ENCODE peak calls at places on chromosomes 6 and 20, in nine cellular contexts. One of them, this sample, is unnamed.

GRCh38 chr20:63641792-63642517 is 11.3 kb downstream of the STMN3 start:
- DNase-seq in IMR-90: peak; percentile 62
- DNase-seq in ascending aorta: peak; percentile 57
- DNase-seq in cardiac fibroblast: peak; percentile 91
- DNase-seq in adrenal gland: peak; percentile 92
- DNase-seq in psoas muscle: peak; percentile 86
- DNase-seq in foreskin fibroblast: peak; percentile 87
- DNase-seq in tibial nerve: peak; percentile 80
- DNase-seq in astrocyte of the spinal cord: peak; percentile 67
- DNase-seq in this sample: peak; percentile 93

GRCh38 chr20:39874049-39874893 is 814.8 kb downstream of the MAFB start:
- DNase-seq in IMR-90: peak; percentile 89
- DNase-seq in ascending aorta: no peak
- DNase-seq in cardiac fibroblast: peak; percentile 85
- DNase-seq in adrenal gland: peak; percentile 93
- DNase-seq in psoas muscle: peak; percentile 63
- DNase-seq in foreskin fibroblast: peak; percentile 84
- DNase-seq in tibial nerve: peak; percentile 67
- DNase-seq in astrocyte of the spinal cord: peak; percentile 83
- DNase-seq in this sample: peak; percentile 75

GRCh38 chr20:31548823-31549512 is 34.7 kb downstream of the HM13 start:
- DNase-seq in IMR-90: no peak
- DNase-seq in ascending aorta: no peak
- DNase-seq in cardiac fibroblast: no peak
- DNase-seq in adrenal gland: no peak
- DNase-seq in psoas muscle: no peak
- DNase-seq in foreskin fibroblast: peak; percentile 34
- DNase-seq in tibial nerve: no peak
- DNase-seq in astrocyte of the spinal cord: no peak
- DNase-seq in this sample: no peak

GRCh38 chr6:36160147-36160760 is 29.9 kb downstream of the MAPK13 start:
- DNase-seq in IMR-90: peak; percentile 36
- DNase-seq in ascending aorta: no peak
- DNase-seq in cardiac fibroblast: peak; percentile 52
- DNase-seq in adrenal gland: no peak
- DNase-seq in psoas muscle: no peak
- DNase-seq in foreskin fibroblast: peak; percentile 22
- DNase-seq in tibial nerve: no peak
- DNase-seq in astrocyte of the spinal cord: peak; percentile 26
- DNase-seq in this sample: no peak

GRCh38 chr6:108751851-108752732 is 96.1 kb upstream of the ARMC2 start:
- DNase-seq in IMR-90: no peak
- DNase-seq in ascending aorta: no peak
- DNase-seq in cardiac fibroblast: no peak
- DNase-seq in adrenal gland: peak; percentile 87
- DNase-seq in psoas muscle: no peak
- DNase-seq in foreskin fibroblast: no peak
- DNase-seq in tibial nerve: no peak
- DNase-seq in astrocyte of the spinal cord: no peak
- DNase-seq in this sample: no peak

GRCh38 chr20:4151991-4152695 is 136.8 kb upstream of the RNF24 start:
- DNase-seq in IMR-90: peak; percentile 78
- DNase-seq in ascending aorta: no peak
- DNase-seq in cardiac fibroblast: no peak
- DNase-seq in adrenal gland: no peak
- DNase-seq in psoas muscle: no peak
- DNase-seq in foreskin fibroblast: peak; percentile 38
- DNase-seq in tibial nerve: no peak
- DNase-seq in astrocyte of the spinal cord: peak; percentile 82
- DNase-seq in this sample: peak; percentile 27

GRCh38 chr6:89597988-89598387 is 40.6 kb downstream of the LYRM2 start:
- DNase-seq in IMR-90: no peak
- DNase-seq in ascending aorta: no peak
- DNase-seq in cardiac fibroblast: peak; percentile 49
- DNase-seq in adrenal gland: no peak
- DNase-seq in psoas muscle: no peak
- DNase-seq in foreskin fibroblast: peak; percentile 19
- DNase-seq in tibial nerve: no peak
- DNase-seq in astrocyte of the spinal cord: peak; percentile 5
- DNase-seq in this sample: peak; percentile 84

GRCh38 chr6:125821825-125822281 is 31.1 kb downstream of the NCOA7 start:
- DNase-seq in IMR-90: no peak
- DNase-seq in ascending aorta: no peak
- DNase-seq in cardiac fibroblast: peak; percentile 41
- DNase-seq in adrenal gland: no peak
- DNase-seq in psoas muscle: no peak
- DNase-seq in foreskin fibroblast: no peak
- DNase-seq in tibial nerve: no peak
- DNase-seq in astrocyte of the spinal cord: no peak
- DNase-seq in this sample: no peak

GRCh38 chr20:48157970-48158369 is 372.7 kb upstream of the SULF2 start:
- DNase-seq in IMR-90: no peak
- DNase-seq in ascending aorta: no peak
- DNase-seq in cardiac fibroblast: peak; percentile 57
- DNase-seq in adrenal gland: no peak
- DNase-seq in psoas muscle: no peak
- DNase-seq in foreskin fibroblast: no peak
- DNase-seq in tibial nerve: no peak
- DNase-seq in astrocyte of the spinal cord: no peak
- DNase-seq in this sample: peak; percentile 24

GRCh38 chr6:34696189-34696738 is 303 bp downstream of the ILRUN start:
- DNase-seq in IMR-90: peak; percentile 21
- DNase-seq in ascending aorta: no peak
- DNase-seq in cardiac fibroblast: peak; percentile 43
- DNase-seq in adrenal gland: peak; percentile 61
- DNase-seq in psoas muscle: peak; percentile 67
- DNase-seq in foreskin fibroblast: peak; percentile 69
- DNase-seq in tibial nerve: peak; percentile 18
- DNase-seq in astrocyte of the spinal cord: peak; percentile 54
- DNase-seq in this sample: peak; percentile 50

GRCh38 chr20:4227085-4227821 is 211.9 kb upstream of the RNF24 start:
- DNase-seq in IMR-90: peak; percentile 73
- DNase-seq in ascending aorta: no peak
- DNase-seq in cardiac fibroblast: peak; percentile 70
- DNase-seq in adrenal gland: no peak
- DNase-seq in psoas muscle: no peak
- DNase-seq in foreskin fibroblast: peak; percentile 84
- DNase-seq in tibial nerve: no peak
- DNase-seq in astrocyte of the spinal cord: peak; percentile 47
- DNase-seq in this sample: peak; percentile 53

GRCh38 chr20:62025394-62025793 is 40.3 kb downstream of the TAF4 start:
- DNase-seq in IMR-90: no peak
- DNase-seq in ascending aorta: no peak
- DNase-seq in cardiac fibroblast: no peak
- DNase-seq in adrenal gland: no peak
- DNase-seq in psoas muscle: no peak
- DNase-seq in foreskin fibroblast: peak; percentile 52
- DNase-seq in tibial nerve: no peak
- DNase-seq in astrocyte of the spinal cord: no peak
- DNase-seq in this sample: no peak

GRCh38 chr20:62027116-62027515 is 38.6 kb downstream of the TAF4 start:
- DNase-seq in IMR-90: peak; percentile 28
- DNase-seq in ascending aorta: no peak
- DNase-seq in cardiac fibroblast: no peak
- DNase-seq in adrenal gland: peak; percentile 30
- DNase-seq in psoas muscle: no peak
- DNase-seq in foreskin fibroblast: peak; percentile 40
- DNase-seq in tibial nerve: no peak
- DNase-seq in astrocyte of the spinal cord: no peak
- DNase-seq in this sample: no peak

GRCh38 chr20:62026564-62026856 is 39.2 kb downstream of the TAF4 start:
- DNase-seq in IMR-90: no peak
- DNase-seq in ascending aorta: no peak
- DNase-seq in cardiac fibroblast: no peak
- DNase-seq in adrenal gland: no peak
- DNase-seq in psoas muscle: no peak
- DNase-seq in foreskin fibroblast: no peak
- DNase-seq in tibial nerve: no peak
- DNase-seq in astrocyte of the spinal cord: no peak
- DNase-seq in this sample: no peak

GRCh38 chr20:62027698-62028321 is 37.9 kb downstream of the TAF4 start:
- DNase-seq in IMR-90: no peak
- DNase-seq in ascending aorta: no peak
- DNase-seq in cardiac fibroblast: no peak
- DNase-seq in adrenal gland: no peak
- DNase-seq in psoas muscle: no peak
- DNase-seq in foreskin fibroblast: no peak
- DNase-seq in tibial nerve: no peak
- DNase-seq in astrocyte of the spinal cord: no peak
- DNase-seq in this sample: no peak

DNA sequence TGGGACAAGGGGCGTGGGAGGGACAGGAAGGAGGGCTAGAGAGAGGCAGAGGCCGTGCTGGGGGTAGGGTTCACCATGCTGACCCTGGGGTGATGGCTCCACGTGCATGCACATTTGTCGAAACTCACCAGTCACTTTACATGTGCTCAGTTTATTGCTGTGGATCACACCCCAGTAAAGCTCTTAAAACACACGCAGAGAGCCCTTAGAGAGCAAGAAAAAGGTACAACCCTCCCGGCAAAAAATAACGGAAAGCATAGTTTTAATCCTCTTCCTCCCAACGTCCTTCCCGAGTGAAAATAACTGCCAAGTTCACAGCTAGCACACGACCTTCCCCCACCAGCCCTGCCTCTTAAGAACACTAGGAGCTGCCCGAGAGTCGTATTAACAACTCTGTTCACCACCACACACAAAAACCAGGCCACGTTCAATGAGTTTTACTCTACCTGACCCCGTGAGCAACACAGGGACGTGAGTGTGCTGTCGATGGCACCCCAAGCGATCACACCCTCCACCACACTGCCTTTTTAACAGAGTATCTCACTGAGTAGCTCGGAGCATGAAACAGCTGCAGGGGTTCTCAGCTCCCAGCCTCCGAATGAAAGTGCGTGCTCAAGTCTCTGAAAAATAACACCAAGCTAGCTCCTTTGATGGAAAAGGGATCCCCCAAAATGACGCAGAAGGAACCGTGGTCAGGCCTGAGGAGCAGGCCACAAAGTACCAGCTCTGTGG is 39.7 kb downstream of the TAF4 start:
- DNase-seq in IMR-90: peak; percentile 74
- DNase-seq in ascending aorta: no peak
- DNase-seq in cardiac fibroblast: peak; percentile 88
- DNase-seq in adrenal gland: peak; percentile 64
- DNase-seq in psoas muscle: no peak
- DNase-seq in foreskin fibroblast: peak; percentile 89
- DNase-seq in tibial nerve: no peak
- DNase-seq in astrocyte of the spinal cord: peak; percentile 50
- DNase-seq in this sample: no peak
- TF ChIP-seq CTCF in IMR-90: peak; percentile 73
- TF ChIP-seq CTCF in ascending aorta: no peak
- TF ChIP-seq CTCF in cardiac fibroblast: peak; percentile 84
- TF ChIP-seq CTCF in adrenal gland: peak; percentile 37
- TF ChIP-seq CTCF in psoas muscle: peak; percentile 54
- TF ChIP-seq CTCF in foreskin fibroblast: peak; percentile 92
- TF ChIP-seq CTCF in tibial nerve: peak; percentile 39
- TF ChIP-seq CTCF in astrocyte of the spinal cord: peak; percentile 74
- TF ChIP-seq CTCF in this sample: peak; percentile 22

DNA sequence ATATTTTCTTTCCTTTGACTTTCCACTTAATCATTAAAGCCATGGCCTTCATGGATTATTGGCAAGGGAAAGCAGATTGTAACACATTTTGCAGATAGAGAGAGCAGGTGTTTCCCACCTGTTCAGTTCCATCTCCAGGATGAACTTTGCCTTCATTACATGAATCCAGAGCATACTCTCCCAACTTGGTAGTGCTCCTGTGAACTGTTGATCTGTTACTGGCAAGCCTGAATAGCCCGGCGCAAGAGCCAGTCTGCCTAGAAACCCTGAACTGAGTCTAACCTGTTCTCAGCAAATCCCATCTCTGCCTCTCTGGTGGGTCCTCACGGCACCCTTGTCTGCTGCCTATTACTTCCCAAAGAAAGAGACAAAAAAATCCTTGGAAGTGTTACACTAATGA is 210.3 kb downstream of the PLCB1 start:
- DNase-seq in IMR-90: no peak
- DNase-seq in ascending aorta: no peak
- DNase-seq in cardiac fibroblast: no peak
- DNase-seq in adrenal gland: no peak
- DNase-seq in psoas muscle: no peak
- DNase-seq in foreskin fibroblast: no peak
- DNase-seq in tibial nerve: no peak
- DNase-seq in astrocyte of the spinal cord: no peak
- DNase-seq in this sample: no peak
- H3K4me3 ChIP-seq in IMR-90: no peak overlapping the region
- H3K4me3 ChIP-seq in ascending aorta: no peak overlapping the region
- H3K4me3 ChIP-seq in cardiac fibroblast: no peak overlapping the region
- H3K4me3 ChIP-seq in adrenal gland: no peak overlapping the region
- H3K4me3 ChIP-seq in psoas muscle: no peak overlapping the region
- H3K4me3 ChIP-seq in foreskin fibroblast: no peak overlapping the region
- H3K4me3 ChIP-seq in tibial nerve: no peak overlapping the region
- H3K4me3 ChIP-seq in astrocyte of the spinal cord: no peak overlapping the region
- H3K4me3 ChIP-seq in this sample: no peak overlapping the region

DNA sequence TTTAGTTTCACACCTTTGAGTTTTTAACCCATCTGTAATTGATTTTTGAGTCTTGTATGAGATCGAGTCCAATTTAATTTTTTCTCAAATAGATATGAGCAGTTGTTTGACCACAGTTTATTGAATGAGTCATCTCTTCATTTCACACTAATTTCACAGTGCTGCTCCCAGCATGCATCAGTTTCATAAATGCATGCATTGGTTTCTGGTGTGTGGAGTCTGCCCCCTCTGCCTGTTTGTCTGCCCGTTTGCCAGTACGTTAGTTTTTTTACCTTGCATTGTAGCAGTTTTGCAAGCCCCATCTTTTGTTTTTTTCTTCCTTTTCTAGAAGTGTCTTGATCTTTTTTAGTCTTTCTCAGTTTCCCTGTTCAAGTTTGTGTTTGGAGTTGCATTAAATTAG is 11.9 kb downstream of the SLX4IP start:
- DNase-seq in IMR-90: peak; percentile 84
- DNase-seq in ascending aorta: no peak
- DNase-seq in cardiac fibroblast: peak; percentile 72
- DNase-seq in adrenal gland: no peak
- DNase-seq in psoas muscle: no peak
- DNase-seq in foreskin fibroblast: peak; percentile 78
- DNase-seq in tibial nerve: no peak
- DNase-seq in astrocyte of the spinal cord: peak; percentile 79
- DNase-seq in this sample: peak; percentile 64
- TF ChIP-seq CTCF in IMR-90: no peak
- TF ChIP-seq CTCF in ascending aorta: no peak
- TF ChIP-seq CTCF in cardiac fibroblast: no peak
- TF ChIP-seq CTCF in adrenal gland: no peak
- TF ChIP-seq CTCF in psoas muscle: no peak
- TF ChIP-seq CTCF in foreskin fibroblast: no peak
- TF ChIP-seq CTCF in tibial nerve: no peak
- TF ChIP-seq CTCF in astrocyte of the spinal cord: no peak
- TF ChIP-seq CTCF in this sample: no peak

DNA sequence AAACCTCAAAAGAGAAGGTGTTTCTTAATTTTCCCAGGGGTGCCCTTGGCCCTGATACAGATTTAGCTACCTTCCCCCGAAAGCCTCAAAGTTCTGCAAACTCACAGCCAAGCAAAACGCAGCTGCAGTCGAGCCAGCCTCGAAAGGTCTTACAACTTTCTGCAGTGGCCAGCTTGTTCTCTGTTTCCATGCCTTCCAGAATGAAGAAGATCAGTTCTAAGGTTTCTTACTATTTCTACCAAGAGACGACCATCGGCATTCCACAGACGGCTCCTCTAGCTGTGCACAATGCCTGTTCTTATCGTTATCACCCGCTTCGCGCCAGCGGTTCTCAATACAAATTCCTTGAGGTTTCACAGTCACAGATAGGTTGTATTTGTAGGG is 28.5 kb upstream of the CCR6 start:
- DNase-seq in IMR-90: no peak
- DNase-seq in ascending aorta: no peak
- DNase-seq in cardiac fibroblast: peak; percentile 33
- DNase-seq in adrenal gland: no peak
- DNase-seq in psoas muscle: no peak
- DNase-seq in foreskin fibroblast: no peak
- DNase-seq in tibial nerve: no peak
- DNase-seq in astrocyte of the spinal cord: no peak
- DNase-seq in this sample: no peak
- H3K4me3 ChIP-seq in IMR-90: no peak overlapping the region
- H3K4me3 ChIP-seq in ascending aorta: no peak overlapping the region
- H3K4me3 ChIP-seq in cardiac fibroblast: no peak overlapping the region
- H3K4me3 ChIP-seq in adrenal gland: no peak overlapping the region
- H3K4me3 ChIP-seq in psoas muscle: peak overlapping the region; percentile 36
- H3K4me3 ChIP-seq in foreskin fibroblast: no peak overlapping the region
- H3K4me3 ChIP-seq in tibial nerve: no peak overlapping the region
- H3K4me3 ChIP-seq in astrocyte of the spinal cord: no peak overlapping the region
- H3K4me3 ChIP-seq in this sample: no peak overlapping the region